ENCODE peak calls at places on chromosomes 2 and 18, in ten cellular contexts. X is cardiac muscle cell; W is A549; L is CD4-positive, CD25-positive, alpha-beta regulatory T cell; J is endodermal cell; N is fibroblast of lung; Y is pancreas; A is left ventricle myocardium inferior; G is upper lobe of right lung; Z is body of pancreas. T is an unnamed sample. For H3K4me1, the result is how much of the 10 kb centered on the place peaks cover.

GRCh38 chr2:60991644-60992043 is 25.9 kb upstream of the PEX13 start:
- DNase-seq in X (no peak), W (no peak), L (no peak), J (no peak), N (no peak), Y (no peak), A (no peak), G (no peak), Z (no peak), T (no peak)

GRCh38 chr2:198054299-198054698 is 249.9 kb downstream of the PLCL1 start:
- DNase-seq in X (peak), W (peak), L (peak), J (peak), N (peak), Y (no peak), A (peak), G (no peak), Z (no peak), T (peak)

GRCh38 chr2:44295636-44296359 is 20.5 kb downstream of the SLC3A1 start:
- DNase-seq in X (no peak), W (peak), L (no peak), J (peak), N (no peak), Y (no peak), A (no peak), G (no peak), Z (no peak), T (no peak)

GRCh38 chr18:28594034-28594433 is 417.1 kb upstream of the CDH2 start:
- DNase-seq in X (no peak), W (no peak), L (no peak), J (no peak), N (no peak), Y (no peak), A (no peak), G (no peak), Z (no peak), T (no peak)

GRCh38 chr2:64987001-64987962 is 1.9 kb upstream of the SLC1A4 start:
- DNase-seq in X (peak), W (no peak), L (no peak), J (no peak), N (peak), Y (no peak), A (no peak), G (no peak), Z (peak), T (peak)

GRCh38 chr18:23331091-23331920 is 121.8 kb upstream of the RIOK3 start:
- DNase-seq in X (no peak), W (no peak), L (no peak), J (peak), N (no peak), Y (peak), A (no peak), G (peak), Z (peak), T (no peak)

GRCh38 chr18:6476201-6476600 is 61.5 kb upstream of the L3MBTL4 start:
- DNase-seq in X (no peak), W (no peak), L (no peak), J (no peak), N (no peak), Y (no peak), A (no peak), G (no peak), Z (no peak), T (no peak)

GRCh38 chr2:99666256-99666655 is 176.4 kb upstream of the REV1 start:
- DNase-seq in X (no peak), W (no peak), L (no peak), J (no peak), N (no peak), Y (no peak), A (no peak), G (no peak), Z (no peak), T (no peak)

GRCh38 chr2:55112229-55113016 is 62.2 kb upstream of the RTN4 start:
- DNase-seq in X (peak), W (no peak), L (no peak), J (no peak), N (peak), Y (no peak), A (peak), G (peak), Z (peak), T (no peak)

GRCh38 chr2:171434671-171434980 is 600 bp downstream of the DCAF17 start:
- DNase-seq in X (no peak), W (no peak), L (no peak), J (no peak), N (peak), Y (no peak), A (no peak), G (no peak), Z (no peak), T (no peak)

GRCh38 chr2:191245046-191245868 is at the start of gene MYO1B:
- DNase-seq in X (peak), W (peak), L (peak), J (peak), N (peak), Y (peak), A (peak), G (peak), Z (peak), T (peak)

GRCh38 chr2:9360701-9361100 is 62.6 kb downstream of the ITGB1BP1 start:
- DNase-seq in X (no peak), W (no peak), L (no peak), J (no peak), N (no peak), Y (no peak), A (no peak), G (no peak), Z (no peak), T (no peak)

GRCh38 chr18:13269599-13270011 is 51.0 kb downstream of the LDLRAD4 start:
- DNase-seq in X (peak), W (no peak), L (no peak), J (no peak), N (no peak), Y (no peak), A (peak), G (peak), Z (no peak), T (no peak)

GRCh38 chr18:74468547-74469014 is 11.5 kb upstream of the DIPK1C start:
- DNase-seq in X (peak), W (no peak), L (no peak), J (no peak), N (no peak), Y (no peak), A (no peak), G (no peak), Z (no peak), T (no peak)

GRCh38 chr2:63738019-63738418 is 103.7 kb upstream of the UGP2 start:
- DNase-seq in X (no peak), W (peak), L (no peak), J (no peak), N (no peak), Y (no peak), A (no peak), G (no peak), Z (no peak), T (no peak)

GRCh38 chr2:66717491-66717890 is 282.6 kb downstream of the MEIS1 start:
- DNase-seq in X (peak), W (no peak), L (no peak), J (no peak), N (peak), Y (no peak), A (no peak), G (no peak), Z (no peak), T (no peak)

GRCh38 chr18:12391487-12392136 is 14.6 kb upstream of the AFG3L2 start:
- DNase-seq in X (peak), W (peak), L (no peak), J (peak), N (peak), Y (peak), A (no peak), G (peak), Z (peak), T (peak)

GRCh38 chr2:66446178-66446860 is 11.4 kb downstream of the MEIS1 start:
- DNase-seq in X (peak), W (no peak), L (no peak), J (peak), N (peak), Y (peak), A (peak), G (no peak), Z (peak), T (no peak)

GRCh38 chr18:3872651-3873050 is 422.7 kb downstream of the TGIF1 start:
- DNase-seq in X (no peak), W (no peak), L (no peak), J (no peak), N (no peak), Y (no peak), A (no peak), G (no peak), Z (no peak), T (no peak)
- H3K4me1 ChIP-seq in X (under half), W (under half), L (under half), J (under half), N (under half), Y (under half), A (under half), G (under half), Z (under half), T (under half)

GRCh38 chr2:240434728-240435456 is 571 bp upstream of the GPC1 start:
- DNase-seq in X (peak), W (peak), L (peak), J (peak), N (peak), Y (peak), A (peak), G (peak), Z (peak), T (peak)
- H3K4me1 ChIP-seq in X (under half), W (under half), L (under half), J (under half), N (under half), Y (under half), A (under half), G (under half), Z (under half), T (under half)

GRCh38 chr2:12363138-12363537 is 353.6 kb upstream of the TRIB2 start:
- DNase-seq in X (no peak), W (no peak), L (no peak), J (no peak), N (no peak), Y (no peak), A (no peak), G (no peak), Z (no peak), T (no peak)

GRCh38 chr2:12361506-12361905 is 355.2 kb upstream of the TRIB2 start:
- DNase-seq in X (no peak), W (no peak), L (no peak), J (no peak), N (no peak), Y (no peak), A (no peak), G (no peak), Z (no peak), T (no peak)

DNA sequence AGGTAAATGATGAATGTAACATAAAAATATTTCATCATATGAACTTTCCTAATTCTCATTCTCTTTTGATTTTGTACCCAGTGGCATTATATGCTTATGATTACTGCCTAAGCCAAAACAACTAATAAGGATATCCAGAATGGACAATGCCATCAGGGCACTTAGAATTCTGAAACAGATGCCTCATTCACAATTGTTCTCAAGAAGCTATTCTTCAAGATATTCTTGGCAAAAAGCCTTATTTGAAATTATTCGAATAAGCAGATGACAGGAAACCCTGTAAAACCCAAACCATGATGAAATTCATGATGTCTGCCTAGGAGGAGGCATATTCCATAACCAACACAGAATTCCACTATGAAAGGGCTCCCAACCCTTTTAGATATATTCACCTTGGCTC is 353.2 kb upstream of the TRIB2 start:
- DNase-seq in X (peak), W (no peak), L (no peak), J (no peak), N (no peak), Y (no peak), A (no peak), G (no peak), Z (no peak), T (no peak)
- H3K4me1 ChIP-seq in X (under half), W (under half), L (under half), J (under half), N (under half), Y (under half), A (under half), G (under half), Z (under half), T (under half)

GRCh38 chr2:161974417-161974816 is 99.6 kb downstream of the DPP4 start:
- DNase-seq in X (no peak), W (no peak), L (no peak), J (no peak), N (no peak), Y (no peak), A (no peak), G (no peak), Z (no peak), T (no peak)
- H3K4me1 ChIP-seq in X (under half), W (under half), L (under half), J (under half), N (under half), Y (under half), A (under half), G (under half), Z (under half), T (under half)

GRCh38 chr2:127631997-127632581 is 13.9 kb upstream of the GPR17 start:
- DNase-seq in X (no peak), W (no peak), L (no peak), J (no peak), N (no peak), Y (no peak), A (no peak), G (no peak), Z (no peak), T (no peak)
- H3K4me1 ChIP-seq in X (under half), W (under half), L (under half), J (under half), N (under half), Y (under half), A (half or more), G (under half), Z (under half), T (under half)